ENCODE peak calls at places on chromosomes 11 and 22, in eight cellular contexts. G is CD8-positive, alpha-beta T cell; Z is breast epithelium; B is heart right ventricle; T is pancreas; V is A549; A is fibroblast of lung; N is right lobe of liver. R is an unnamed sample. For H3K4me1, the result is how much of the 10 kb centered on the place peaks cover.

GRCh38 chr22:48147404-48147803 is 1385.0 kb downstream of the TBC1D22A start:
- DNase-seq in G (no peak), Z (no peak), B (no peak), T (no peak), V (no peak), A (no peak), N (no peak), R (no peak)

GRCh38 chr22:26674211-26675190 is 17.1 kb downstream of the MIAT start:
- DNase-seq in G (peak), Z (no peak), B (no peak), T (no peak), V (no peak), A (no peak), N (no peak), R (no peak)

GRCh38 chr11:84243629-84244263 is 957.6 kb upstream of the CCDC90B start:
- DNase-seq in G (no peak), Z (no peak), B (no peak), T (no peak), V (no peak), A (no peak), N (no peak), R (no peak)

GRCh38 chr11:128964463-128964930 is 21.8 kb upstream of the TP53AIP1 start:
- DNase-seq in G (no peak), Z (no peak), B (no peak), T (no peak), V (no peak), A (no peak), N (no peak), R (no peak)

GRCh38 chr11:58905141-58905715 is 34.1 kb upstream of the GLYATL1 start:
- DNase-seq in G (no peak), Z (no peak), B (peak), T (no peak), V (no peak), A (peak), N (no peak), R (peak)

GRCh38 chr11:14645985-14646900 is 2.6 kb downstream of the PDE3B start:
- DNase-seq in G (peak), Z (no peak), B (no peak), T (no peak), V (no peak), A (peak), N (no peak), R (no peak)

GRCh38 chr11:103648670-103649400 is 387.6 kb upstream of the DDI1 start:
- DNase-seq in G (no peak), Z (no peak), B (no peak), T (no peak), V (no peak), A (no peak), N (no peak), R (no peak)

GRCh38 chr22:35446365-35446764 is 46.4 kb downstream of the MCM5 start:
- DNase-seq in G (no peak), Z (no peak), B (no peak), T (no peak), V (peak), A (peak), N (no peak), R (no peak)

GRCh38 chr11:66907751-66908173 is 50.4 kb downstream of the PC start:
- DNase-seq in G (no peak), Z (no peak), B (no peak), T (no peak), V (no peak), A (peak), N (no peak), R (no peak)

GRCh38 chr11:13944016-13944415 is 18.5 kb upstream of the SPON1 start:
- DNase-seq in G (no peak), Z (no peak), B (no peak), T (no peak), V (no peak), A (no peak), N (no peak), R (no peak)

GRCh38 chr11:62508336-62509058 is 38.1 kb downstream of the AHNAK start:
- DNase-seq in G (no peak), Z (peak), B (peak), T (peak), V (peak), A (peak), N (peak), R (peak)

GRCh38 chr11:70828498-70829159 is 423.7 kb downstream of the SHANK2 start:
- DNase-seq in G (no peak), Z (no peak), B (no peak), T (no peak), V (no peak), A (no peak), N (no peak), R (no peak)

GRCh38 chr11:100612766-100613165 is 74.3 kb upstream of the ARHGAP42 start:
- DNase-seq in G (no peak), Z (no peak), B (no peak), T (no peak), V (no peak), A (no peak), N (no peak), R (no peak)

GRCh38 chr11:112320668-112321067 is 60.0 kb upstream of the PLET1 start:
- DNase-seq in G (no peak), Z (peak), B (peak), T (peak), V (no peak), A (peak), N (peak), R (peak)

GRCh38 chr22:37905534-37906363 is at the start of gene MICALL1:
- DNase-seq in G (peak), Z (peak), B (peak), T (peak), V (peak), A (peak), N (peak), R (peak)

GRCh38 chr11:35250631-35251030 is 111.7 kb downstream of the CD44 start:
- DNase-seq in G (no peak), Z (no peak), B (no peak), T (no peak), V (no peak), A (no peak), N (no peak), R (no peak)

GRCh38 chr11:119863811-119864601 is 135.0 kb upstream of the NECTIN1 start:
- DNase-seq in G (no peak), Z (no peak), B (no peak), T (no peak), V (no peak), A (no peak), N (no peak), R (no peak)

GRCh38 chr22:36741204-36741793 is 34.6 kb downstream of the IFT27 start:
- DNase-seq in G (no peak), Z (no peak), B (no peak), T (no peak), V (peak), A (peak), N (no peak), R (no peak)

GRCh38 chr11:1625541-1625940 is 3.6 kb upstream of the KRTAP5-4 start:
- DNase-seq in G (no peak), Z (no peak), B (no peak), T (no peak), V (no peak), A (no peak), N (no peak), R (no peak)

GRCh38 chr22:17920145-17920605 is 104.2 kb downstream of the MICAL3 start:
- DNase-seq in G (no peak), Z (peak), B (peak), T (no peak), V (no peak), A (peak), N (peak), R (peak)

GRCh38 chr11:123560001-123560400 is 94.4 kb downstream of the SCN3B start:
- DNase-seq in G (peak), Z (no peak), B (peak), T (peak), V (no peak), A (peak), N (no peak), R (no peak)

GRCh38 chr22:47277001-47277400 is 514.6 kb downstream of the TBC1D22A start:
- DNase-seq in G (no peak), Z (no peak), B (no peak), T (no peak), V (no peak), A (no peak), N (no peak), R (no peak)

GRCh38 chr22:26584010-26584409 is 5.9 kb downstream of the TPST2 start:
- DNase-seq in G (no peak), Z (no peak), B (no peak), T (no peak), V (no peak), A (no peak), N (no peak), R (no peak)

GRCh38 chr11:33402066-33402465 is 144.9 kb downstream of the HIPK3 start:
- DNase-seq in G (no peak), Z (no peak), B (no peak), T (no peak), V (no peak), A (no peak), N (no peak), R (no peak)

GRCh38 chr11:70671611-70672010 is 273.3 kb downstream of the CTTN start:
- DNase-seq in G (no peak), Z (no peak), B (no peak), T (no peak), V (no peak), A (no peak), N (no peak), R (no peak)

GRCh38 chr11:72228844-72229231 is 4.3 kb downstream of the INPPL1 start:
- DNase-seq in G (no peak), Z (peak), B (no peak), T (no peak), V (no peak), A (no peak), N (no peak), R (no peak)

GRCh38 chr11:124740277-124740882 is 638 bp downstream of the NRGN start:
- DNase-seq in G (peak), Z (peak), B (no peak), T (peak), V (peak), A (no peak), N (peak), R (no peak)

GRCh38 chr11:126328444-126328843 is 24.6 kb downstream of the DCPS start:
- DNase-seq in G (no peak), Z (no peak), B (no peak), T (no peak), V (no peak), A (no peak), N (no peak), R (no peak)

GRCh38 chr11:12862761-12863469 is 146.2 kb upstream of the RASSF10 start:
- DNase-seq in G (no peak), Z (no peak), B (peak), T (no peak), V (no peak), A (peak), N (peak), R (peak)

GRCh38 chr11:707817-708420 is 1.9 kb downstream of the EPS8L2 start:
- DNase-seq in G (no peak), Z (no peak), B (no peak), T (peak), V (no peak), A (no peak), N (no peak), R (no peak)

GRCh38 chr11:75969626-75970308 is 154.8 kb downstream of the UVRAG start:
- DNase-seq in G (no peak), Z (no peak), B (no peak), T (no peak), V (no peak), A (peak), N (no peak), R (no peak)

DNA sequence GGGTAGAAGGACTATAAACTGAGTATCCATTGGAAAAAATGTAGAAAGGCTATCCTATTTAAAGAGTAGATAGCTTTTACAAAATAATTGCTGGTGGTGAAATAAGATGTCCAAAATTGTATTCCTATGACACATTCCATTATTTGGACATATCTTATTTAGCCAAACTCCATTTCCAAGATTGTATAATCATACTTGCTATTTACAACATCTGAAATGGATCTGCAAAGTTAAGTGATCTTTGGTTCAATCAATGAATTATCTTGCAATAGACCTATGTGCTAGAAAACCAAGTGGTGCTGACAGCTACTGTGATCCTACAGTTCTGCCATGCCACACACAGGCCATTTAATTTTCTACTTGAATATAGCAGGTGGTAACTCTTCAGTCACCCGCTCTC is 11.0 kb upstream of the BLID start:
- DNase-seq in G (no peak), Z (no peak), B (no peak), T (no peak), V (no peak), A (no peak), N (no peak), R (no peak)
- TF ChIP-seq CTCF in G (no peak), Z (no peak), B (no peak), T (no peak), V (no peak), A (no peak), N (no peak), R (no peak)

GRCh38 chr22:23215294-23216204 is 35.2 kb downstream of the BCR start:
- DNase-seq in G (no peak), Z (no peak), B (no peak), T (no peak), V (no peak), A (no peak), N (peak), R (no peak)
- H3K4me1 ChIP-seq in G (half or more), Z (under half), B (half or more), T (under half), V (under half), A (under half), N (under half), R (under half)

DNA sequence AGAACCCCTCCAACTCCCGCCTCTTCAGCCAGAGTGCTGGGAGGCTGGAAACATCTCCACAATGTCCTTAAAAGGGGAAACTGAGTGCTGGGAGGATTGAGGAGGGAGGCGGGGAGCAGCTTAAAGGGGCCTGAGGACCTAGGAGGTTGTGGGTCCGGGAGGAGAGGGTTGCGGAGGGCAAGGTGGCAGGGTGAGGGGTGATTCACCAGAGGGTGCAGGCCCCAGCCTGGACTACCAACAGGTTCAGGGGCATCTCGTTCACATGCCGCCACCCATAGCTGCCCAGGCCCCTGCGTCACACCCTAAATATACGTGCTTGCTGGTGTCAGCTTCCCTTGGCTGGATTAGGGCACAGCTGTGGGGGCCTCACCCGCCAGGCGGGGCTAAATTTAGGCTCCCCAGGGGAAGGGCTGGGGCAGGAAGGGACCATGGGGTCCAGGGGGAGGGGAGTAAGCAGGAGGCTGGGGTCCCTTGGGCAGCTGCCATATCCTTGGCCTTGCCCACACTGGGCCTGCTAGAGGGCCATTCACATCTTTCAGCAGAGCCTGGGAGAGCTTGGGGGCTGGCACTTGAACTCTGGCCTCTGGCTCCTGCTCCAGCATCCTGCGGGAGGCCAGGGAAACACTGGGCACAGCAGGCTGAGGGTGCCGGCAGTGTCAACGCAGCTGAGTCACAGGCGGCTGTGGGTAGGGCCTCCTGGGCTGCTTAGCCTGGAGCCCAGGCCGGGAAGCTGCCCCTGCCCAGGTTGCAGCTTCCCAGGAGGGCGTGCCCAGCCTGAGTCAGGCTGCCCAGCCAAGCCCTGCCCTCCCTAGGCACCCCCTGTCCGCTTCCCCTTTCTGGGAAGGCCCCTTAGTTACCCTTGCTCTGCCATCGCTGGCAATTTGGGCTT is 1.3 kb downstream of the EHBP1L1 start:
- DNase-seq in G (peak), Z (no peak), B (peak), T (peak), V (peak), A (peak), N (peak), R (no peak)
- H3K27ac ChIP-seq in G (peak), Z (peak), B (peak), T (peak), V (peak), A (peak), N (peak), R (peak)

DNA sequence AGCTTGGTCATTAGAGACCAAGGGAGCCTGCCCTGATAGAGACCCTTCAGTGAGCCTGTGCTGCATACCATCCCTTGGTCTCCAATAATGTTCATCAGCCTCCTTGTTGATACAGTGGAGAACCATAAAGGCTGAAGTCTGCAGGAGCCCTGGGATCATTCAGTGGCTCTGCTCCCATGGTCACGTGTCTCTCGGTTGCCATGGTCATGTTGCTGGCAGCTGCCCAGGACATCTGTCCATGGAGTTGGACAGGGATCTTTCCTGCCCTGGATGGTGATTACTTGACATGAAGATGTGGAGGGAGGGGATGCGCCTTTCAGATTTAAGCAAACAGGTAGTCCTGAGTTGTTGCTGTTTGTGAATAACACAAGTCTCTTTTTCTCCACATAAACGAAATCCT is 38.2 kb downstream of the CYB5R2 start:
- DNase-seq in G (no peak), Z (no peak), B (peak), T (no peak), V (no peak), A (no peak), N (peak), R (no peak)
- TF ChIP-seq CTCF in G (no peak), Z (no peak), B (no peak), T (no peak), V (no peak), A (no peak), N (no peak), R (no peak)

GRCh38 chr22:21682385-21683175 is 16.8 kb downstream of the PPIL2 start:
- DNase-seq in G (no peak), Z (no peak), B (no peak), T (no peak), V (no peak), A (no peak), N (no peak), R (no peak)
- H3K4me1 ChIP-seq in G (under half), Z (under half), B (under half), T (under half), V (under half), A (under half), N (under half), R (under half)

GRCh38 chr22:46111645-46112306 is 38.5 kb upstream of the PPARA start:
- DNase-seq in G (no peak), Z (no peak), B (no peak), T (no peak), V (no peak), A (no peak), N (no peak), R (no peak)
- H3K27ac ChIP-seq in G (no peak), Z (peak), B (peak), T (peak), V (peak), A (peak), N (no peak), R (peak)

GRCh38 chr11:8834379-8834778 is 76.6 kb upstream of the AKIP1 start:
- DNase-seq in G (no peak), Z (no peak), B (no peak), T (no peak), V (no peak), A (no peak), N (no peak), R (no peak)
- TF ChIP-seq CTCF in G (no peak), Z (no peak), B (no peak), T (no peak), V (no peak), A (peak), N (no peak), R (no peak)

DNA sequence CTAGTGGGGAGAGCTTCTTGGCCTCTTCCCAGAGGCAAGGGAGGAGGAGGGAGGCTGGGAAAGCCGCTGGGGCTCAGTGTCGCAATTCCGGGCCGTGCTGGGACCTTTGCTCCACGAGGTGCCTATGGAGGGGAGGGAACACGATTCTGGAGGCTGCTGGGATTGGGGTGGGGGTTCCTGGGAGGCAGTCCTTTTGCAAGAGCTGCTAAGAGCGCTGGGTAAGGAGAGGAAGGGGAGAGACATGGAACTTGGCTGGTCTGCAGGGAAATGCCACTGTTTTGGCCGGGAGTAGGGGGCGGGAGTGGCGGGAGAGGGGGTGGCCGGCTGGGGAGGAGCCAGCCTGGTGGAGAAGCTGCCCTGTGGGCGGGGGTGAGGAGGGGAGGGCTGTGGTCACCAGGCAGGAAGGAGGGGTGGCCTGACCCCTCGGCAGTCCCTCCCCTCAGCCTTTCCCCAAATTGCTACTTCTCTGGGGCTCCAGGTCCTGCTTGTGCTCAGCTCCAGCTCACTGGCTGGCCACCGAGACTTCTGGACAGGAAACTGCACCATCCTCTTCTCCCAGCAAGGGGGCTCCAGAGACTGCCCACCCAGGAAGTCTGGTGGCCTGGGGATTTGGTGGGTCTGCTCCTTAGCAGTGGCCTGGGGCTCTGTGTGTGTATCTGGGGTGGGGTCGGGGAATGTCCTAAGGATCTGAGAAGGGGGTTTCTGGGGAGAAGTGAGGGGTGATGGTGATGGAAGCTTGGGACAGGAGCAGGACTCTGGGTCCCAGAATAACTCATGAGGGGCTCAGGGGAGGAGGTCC is at the start of gene NR1H3:
- DNase-seq in G (no peak), Z (peak), B (peak), T (peak), V (peak), A (peak), N (peak), R (peak)
- H3K4me1 ChIP-seq in G (under half), Z (under half), B (half or more), T (under half), V (half or more), A (under half), N (under half), R (under half)

DNA sequence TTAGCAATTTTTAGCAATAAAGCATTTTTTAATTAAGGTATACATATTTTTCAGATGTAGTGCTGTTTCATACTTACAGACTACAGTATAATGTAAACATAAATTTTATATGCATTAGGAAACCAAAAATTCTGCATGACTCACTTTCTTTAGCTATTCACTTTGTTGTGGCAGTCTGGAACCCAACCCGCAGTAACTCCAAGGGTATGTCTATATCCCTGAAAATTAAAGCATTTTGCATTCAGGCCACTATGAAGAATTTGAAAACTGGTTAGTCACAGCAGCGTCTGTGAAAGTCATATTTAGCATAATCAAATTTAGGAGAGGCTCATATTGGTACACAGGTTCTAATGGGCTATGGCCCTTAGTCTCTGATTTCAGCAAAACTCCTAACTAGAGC is 46.8 kb downstream of the BBOX1 start:
- DNase-seq in G (no peak), Z (no peak), B (no peak), T (no peak), V (no peak), A (peak), N (no peak), R (no peak)
- H3K27ac ChIP-seq in G (no peak), Z (no peak), B (no peak), T (no peak), V (no peak), A (no peak), N (peak), R (no peak)